ENCODE peak calls at places on chromosomes 4 and X, in six cellular contexts. J is tibial nerve, V is endothelial cell of umbilical vein, H is spleen, R is thyroid gland, U is heart left ventricle. O is an unnamed sample.

GRCh38 chr4:74228691-74229640 is 71.0 kb downstream of the MTHFD2L start:
- DNase-seq in U (peak), H (peak), V (peak), R (peak), J (peak), O (peak)

GRCh38 chr4:105474110-105474518 is 252 bp upstream of the PPA2 start:
- DNase-seq in R (no peak), V (peak), J (peak), U (peak), H (no peak), O (no peak)

GRCh38 chr4:118751634-118752293 is 66.6 kb downstream of the METTL14 start:
- DNase-seq in V (no peak), H (no peak), R (no peak), J (no peak), U (peak), O (no peak)

GRCh38 chr4:186781032-186781917 is 57.6 kb upstream of the FAT1 start:
- DNase-seq in J (no peak), V (peak), R (no peak), H (no peak), U (no peak), O (no peak)

GRCh38 chr4:162461952-162462351 is 298.2 kb upstream of the FSTL5 start:
- DNase-seq in U (no peak), V (no peak), J (no peak), R (no peak), H (no peak), O (no peak)

GRCh38 chrX:70535198-70535597 is 90.6 kb downstream of the DLG3 start:
- DNase-seq in V (no peak), R (no peak), J (no peak), U (no peak), H (no peak), O (no peak)

GRCh38 chrX:34132028-34132427 is at the start of gene FAM47A:
- DNase-seq in H (peak), U (no peak), J (no peak), R (no peak), V (no peak), O (no peak)

GRCh38 chr4:143337600-143338287 is 1.1 kb downstream of the GAB1 start:
- DNase-seq in H (no peak), R (peak), U (peak), V (no peak), J (peak), O (peak)

GRCh38 chrX:100819534-100819836 is 706 bp upstream of the CSTF2 start:
- DNase-seq in H (peak), U (peak), V (no peak), R (no peak), J (no peak), O (no peak)

GRCh38 chr4:74777531-74777930 is 16.8 kb downstream of the BTC start:
- DNase-seq in R (no peak), H (no peak), J (no peak), V (no peak), U (no peak), O (no peak)

GRCh38 chr4:184506527-184507121 is 32.3 kb upstream of the IRF2 start:
- DNase-seq in J (no peak), H (peak), V (no peak), U (no peak), R (no peak), O (peak)

GRCh38 chr4:92175250-92175649 is 128.5 kb upstream of the GRID2 start:
- DNase-seq in V (no peak), U (no peak), H (no peak), R (no peak), J (no peak), O (no peak)

GRCh38 chr4:6265546-6265945 is 4.1 kb upstream of the WFS1 start:
- DNase-seq in H (no peak), V (no peak), J (no peak), U (no peak), R (no peak), O (no peak)

GRCh38 chrX:85244411-85245210 is 820 bp downstream of the ZNF711 start:
- DNase-seq in J (no peak), U (no peak), R (peak), H (peak), V (peak), O (peak)

GRCh38 chr4:156783963-156784362 is 187.6 kb downstream of the PDGFC start:
- DNase-seq in R (no peak), U (no peak), H (no peak), V (no peak), J (no peak), O (no peak)

GRCh38 chr4:6539009-6539764 is 35.8 kb upstream of the MAN2B2 start:
- DNase-seq in R (no peak), J (no peak), H (no peak), V (no peak), U (no peak), O (no peak)

GRCh38 chrX:42944381-42944998 is 166.5 kb upstream of the PPP1R2C start:
- DNase-seq in V (no peak), H (no peak), J (no peak), U (no peak), R (no peak), O (no peak)

GRCh38 chrX:154375156-154375504 is 696 bp upstream of the FLNA start:
- DNase-seq in H (no peak), R (no peak), J (no peak), U (no peak), V (no peak), O (no peak)

GRCh38 chrX:17535229-17535628 is 160.2 kb downstream of the NHS start:
- DNase-seq in U (no peak), R (no peak), V (peak), J (no peak), H (no peak), O (peak)

GRCh38 chr4:1285790-1286553 is 3.7 kb upstream of the MAEA start:
- DNase-seq in U (no peak), H (peak), V (no peak), R (no peak), J (no peak), O (peak)

GRCh38 chrX:17744896-17745523 is 7.7 kb downstream of the SCML1 start:
- DNase-seq in V (peak), U (no peak), J (no peak), H (no peak), R (no peak), O (peak)

GRCh38 chr4:2483237-2483636 is 14.3 kb downstream of the RNF4 start:
- DNase-seq in U (no peak), J (no peak), V (no peak), H (no peak), R (no peak), O (no peak)

GRCh38 chrX:132489256-132490085 is 633 bp upstream of the MBNL3 start:
- DNase-seq in R (peak), H (peak), J (peak), V (peak), U (peak), O (peak)
- TF ChIP-seq POLR2A in R (peak), H (no peak), J (no peak), V (no peak), U (no peak), O (peak)

GRCh38 chrX:129540068-129540653 is at the start of gene OCRL:
- DNase-seq in V (peak), R (peak), J (peak), H (peak), U (peak), O (peak)
- TF ChIP-seq POLR2A in V (no peak), R (peak), J (peak), H (no peak), U (no peak), O (no peak)

GRCh38 chr4:176883108-176883550 is 90.4 kb upstream of the VEGFC start:
- DNase-seq in J (no peak), R (no peak), H (no peak), U (no peak), V (no peak), O (no peak)

GRCh38 chr4:176882201-176882600 is 89.5 kb upstream of the VEGFC start:
- DNase-seq in H (no peak), J (no peak), R (no peak), V (peak), U (no peak), O (no peak)

GRCh38 chr4:176885224-176885623 is 92.5 kb upstream of the VEGFC start:
- DNase-seq in H (no peak), R (no peak), J (no peak), U (no peak), V (no peak), O (no peak)

GRCh38 chr4:176886135-176886534 is 93.4 kb upstream of the VEGFC start:
- DNase-seq in J (no peak), H (no peak), V (no peak), U (no peak), R (no peak), O (no peak)

DNA sequence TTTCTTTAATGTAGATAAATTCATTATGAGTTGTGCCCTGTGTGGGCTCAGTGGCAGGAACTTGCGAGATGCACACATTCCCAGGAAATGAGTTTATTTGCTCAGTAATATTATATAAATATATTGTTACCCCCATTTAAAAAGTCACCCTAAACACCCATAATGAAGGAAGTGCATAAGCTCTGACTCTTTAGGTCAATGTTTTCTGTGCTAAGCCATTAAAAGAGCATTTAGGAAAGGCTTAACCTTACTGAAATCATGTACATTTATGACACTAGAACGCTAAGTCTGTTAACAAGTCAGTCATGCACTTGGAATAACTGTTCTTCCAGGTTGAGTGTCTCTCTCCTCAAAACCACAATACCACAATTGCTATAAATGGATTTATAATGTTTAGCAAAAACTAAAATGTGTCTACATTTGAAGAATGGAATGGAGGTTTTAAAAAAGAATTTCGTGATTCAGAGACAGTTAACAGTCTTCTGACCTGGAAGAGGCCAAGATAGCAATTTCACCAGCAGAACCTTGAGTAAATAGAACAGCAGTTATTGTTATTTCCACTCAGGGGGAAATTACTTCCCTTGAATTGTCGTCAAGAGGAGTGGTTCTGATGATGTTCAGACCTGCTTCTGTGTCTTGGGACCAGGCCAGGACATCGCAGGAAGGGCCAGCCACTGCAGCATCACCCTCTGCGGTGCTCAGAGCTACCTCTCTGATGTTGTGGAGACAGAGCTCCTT is 91.1 kb upstream of the VEGFC start:
- DNase-seq in U (no peak), J (no peak), R (no peak), H (no peak), V (peak), O (no peak)
- TF ChIP-seq POLR2A in U (no peak), J (no peak), R (no peak), H (no peak), V (no peak), O (no peak)

DNA sequence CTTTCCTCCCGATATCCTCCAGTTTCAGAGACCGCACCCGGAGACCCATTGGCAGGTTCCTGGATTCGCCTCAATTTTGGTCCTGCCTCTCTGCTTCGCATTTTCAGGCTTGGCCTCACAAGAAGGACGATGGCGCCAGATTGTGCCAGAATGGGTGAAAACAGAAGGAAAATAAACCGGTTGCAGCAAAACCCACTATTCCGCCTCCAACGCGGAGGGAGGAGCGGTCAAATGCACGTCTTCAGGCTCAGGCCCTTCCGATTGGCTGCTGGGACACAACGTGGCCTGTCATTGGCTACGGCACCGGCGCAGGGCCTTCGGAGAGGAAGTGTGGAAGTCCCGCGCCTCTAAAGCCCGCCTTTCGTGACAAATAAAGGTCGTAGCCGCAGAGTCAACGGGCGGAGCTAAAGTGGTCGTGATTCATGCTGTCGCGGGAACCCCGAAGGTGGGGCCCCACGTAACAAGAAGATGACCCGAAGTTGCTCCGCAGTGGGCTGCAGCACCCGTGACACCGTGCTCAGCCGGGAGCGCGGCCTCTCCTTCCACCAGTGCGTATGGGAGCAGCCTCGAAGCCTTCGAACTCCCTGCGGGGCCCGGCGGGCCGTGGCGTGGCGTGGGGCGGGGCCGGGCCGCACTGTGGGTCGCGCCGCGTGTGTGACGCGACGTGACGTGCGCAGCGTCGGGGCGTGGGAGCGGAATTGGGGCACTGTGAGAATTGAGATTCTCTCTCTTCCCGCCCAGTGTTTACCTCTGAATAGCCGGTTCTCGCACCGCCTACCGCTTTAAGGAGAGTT is at the start of gene THAP9:
- DNase-seq in V (peak), U (peak), R (peak), J (peak), H (peak), O (peak)
- TF ChIP-seq POLR2A in V (peak), U (no peak), R (peak), J (peak), H (no peak), O (peak)

GRCh38 chrX:37349131-37350033 is at the start of gene PRRG1:
- DNase-seq in V (peak), U (peak), H (peak), R (peak), J (peak), O (peak)
- TF ChIP-seq POLR2A in V (peak), U (no peak), H (no peak), R (peak), J (peak), O (no peak)

DNA sequence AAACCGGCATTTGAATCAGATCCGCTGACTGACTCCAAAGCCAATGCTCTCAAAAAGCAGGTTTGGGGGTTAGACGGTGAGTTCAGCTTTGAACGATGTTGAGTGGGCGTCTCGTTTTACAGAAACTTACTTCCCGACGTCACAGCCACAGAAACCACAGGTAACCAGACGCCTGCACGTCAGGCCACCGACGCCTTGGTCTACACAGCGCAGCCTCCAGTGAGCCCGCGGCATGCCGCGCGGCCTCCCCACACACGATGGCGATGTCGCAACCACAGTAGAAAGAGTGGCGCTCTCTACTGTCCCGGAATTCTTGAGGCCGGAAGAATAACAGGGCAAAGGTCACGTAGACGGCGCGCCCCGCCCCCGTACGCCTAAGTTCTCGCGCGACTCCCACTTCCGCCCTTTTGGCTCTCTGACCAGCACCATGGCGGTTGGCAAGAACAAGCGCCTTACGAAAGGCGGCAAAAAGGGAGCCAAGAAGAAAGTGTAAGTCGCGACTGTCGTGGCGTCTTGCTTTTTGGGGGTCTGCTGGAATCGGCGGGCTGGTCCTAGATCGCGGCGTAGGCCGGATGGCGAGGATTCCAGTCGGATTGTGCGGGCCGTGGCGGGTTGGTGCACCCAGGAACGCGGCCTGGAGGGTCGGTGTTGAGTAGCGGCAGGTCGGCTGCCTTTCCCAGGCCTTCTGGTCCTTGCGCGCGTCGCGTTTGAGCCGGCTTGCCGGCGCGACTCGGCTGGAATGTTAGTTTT is at the start of gene RPS3A:
- DNase-seq in V (peak), J (peak), U (peak), R (peak), H (peak), O (peak)
- TF ChIP-seq POLR2A in V (peak), J (peak), U (no peak), R (peak), H (no peak), O (peak)

O was measured in erythroblast.